ENCODE peak calls at places on chromosomes 4 and X, in four cellular contexts. I is HCT116, V is K562, A is HepG2. K is an unnamed sample.

GRCh38 chr4:39118034-39118658 is 56.1 kb downstream of the KLHL5 start:
- DNase-seq in V (no peak), I (no peak), A (peak; percentile 3), K (no peak)

GRCh38 chrX:144722307-144722706 is 525.0 kb upstream of the SPANXN1 start:
- DNase-seq in A (no peak), I (no peak), V (no peak), K (no peak)

GRCh38 chr4:7693237-7693608 is 246.4 kb downstream of the AFAP1 start:
- DNase-seq in V (no peak), I (no peak), A (no peak), K (no peak)

GRCh38 chr4:97953171-97953570 is 190.1 kb downstream of the STPG2 start:
- DNase-seq in A (no peak), V (no peak), I (no peak), K (no peak)

GRCh38 chr4:137070614-137071013 is 461.7 kb downstream of the PCDH18 start:
- DNase-seq in A (no peak), I (no peak), V (no peak), K (no peak)

GRCh38 chrX:47351706-47352105 is 18.7 kb upstream of the ZNF157 start:
- DNase-seq in I (no peak), V (no peak), A (no peak), K (no peak)

GRCh38 chr4:32148120-32148666 is 1428.0 kb downstream of the PCDH7 start:
- DNase-seq in A (no peak), I (no peak), V (no peak), K (no peak)

GRCh38 chrX:40864972-40865371 is 129.6 kb upstream of the MED14 start:
- DNase-seq in V (no peak), I (no peak), A (no peak), K (no peak)

DNA sequence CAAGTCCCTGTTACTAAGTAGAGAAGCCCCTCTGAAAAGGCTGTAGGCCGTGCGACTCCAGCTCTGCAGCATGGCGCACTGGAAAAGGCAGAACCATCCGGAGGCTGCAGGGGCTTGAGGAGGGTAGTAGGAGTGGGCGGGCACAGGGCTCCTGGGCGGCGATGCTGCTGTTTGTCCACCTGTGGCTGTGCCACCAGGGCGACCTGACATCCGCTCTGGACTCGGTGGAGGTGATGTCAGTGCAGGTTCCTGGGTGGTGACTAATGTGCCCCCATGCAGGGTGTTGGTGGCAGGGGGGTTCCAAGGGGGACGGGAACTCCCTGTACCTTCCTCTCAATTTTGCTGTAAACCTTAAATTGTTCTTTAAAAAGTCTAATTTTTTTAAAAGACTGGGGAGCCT is 58.3 kb downstream of the PCGF3 start:
- DNase-seq in A (no peak), I (no peak), V (no peak), K (no peak)
- H3K36me3 ChIP-seq in A (peaks cover 64% of the 10 kb centered on the region), I (peaks cover 34% of the 10 kb centered on the region), V (peaks cover 83% of the 10 kb centered on the region), K (peaks cover 2% of the 10 kb centered on the region)

GRCh38 chr4:184824081-184824775 is 1.5 kb downstream of the ACSL1 start:
- DNase-seq in I (no peak), V (no peak), A (no peak), K (no peak)

GRCh38 chr4:184826315-184827266 is 823 bp upstream of the ACSL1 start:
- DNase-seq in I (no peak), V (peak; percentile 46), A (no peak), K (no peak)

GRCh38 chr4:184824776-184825393 is 883 bp downstream of the ACSL1 start:
- DNase-seq in A (no peak), V (no peak), I (no peak), K (no peak)

GRCh38 chr4:184822356-184822755 is 3.4 kb downstream of the ACSL1 start:
- DNase-seq in I (no peak), V (no peak), A (no peak), K (no peak)

DNA sequence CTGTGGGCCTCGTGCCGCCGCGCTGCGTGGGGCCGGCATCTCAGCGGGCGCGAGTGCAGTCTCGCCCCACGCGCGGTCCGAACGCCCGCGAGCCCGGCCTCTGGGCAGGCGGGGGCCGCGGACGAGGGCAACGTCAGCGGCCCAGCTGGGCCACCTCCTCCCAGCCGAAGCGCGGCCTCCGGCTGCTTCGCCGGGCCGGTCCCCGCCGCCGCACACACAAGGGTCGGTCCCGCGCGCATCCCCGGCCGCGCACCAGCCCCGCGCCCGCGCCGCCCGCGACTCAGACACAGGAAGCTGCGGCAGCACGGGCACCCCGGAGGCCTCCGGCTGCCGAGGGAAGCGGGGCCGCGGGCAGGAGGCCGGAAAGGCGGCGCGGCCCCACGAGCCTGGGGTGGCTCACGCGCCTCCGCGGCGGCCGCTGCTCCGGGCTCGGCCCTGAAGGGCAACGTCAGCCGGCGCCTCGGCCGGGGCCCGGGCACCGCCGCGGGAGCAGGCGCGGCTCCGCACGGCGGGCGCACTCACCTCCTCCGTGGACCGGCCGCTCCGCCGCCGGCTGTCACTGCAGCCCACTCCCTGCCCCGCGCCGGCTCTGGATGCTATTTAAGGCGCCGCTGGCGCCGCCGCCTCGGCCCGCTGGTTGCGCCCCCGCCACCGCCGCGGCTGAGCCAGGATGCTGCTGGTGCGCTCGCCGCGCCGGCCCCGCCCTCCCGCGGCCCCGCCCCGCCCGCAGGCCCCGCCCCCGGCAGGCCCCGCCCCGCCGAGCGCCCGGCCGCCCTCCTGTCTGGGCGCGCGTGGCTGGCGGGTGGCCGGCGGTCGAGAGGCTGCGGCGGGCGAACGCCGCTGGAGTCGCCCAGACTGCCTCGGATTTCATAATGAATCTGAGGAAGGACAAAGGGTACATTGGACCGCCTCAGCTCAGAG is at the start of gene ACSL1:
- DNase-seq in I (no peak), V (peak; percentile 93), A (peak; percentile 39), K (no peak)
- TF ChIP-seq POLR2AphosphoS5 in I (peak; percentile 60), V (peak; percentile 41), A (no peak), K (no peak)

DNA sequence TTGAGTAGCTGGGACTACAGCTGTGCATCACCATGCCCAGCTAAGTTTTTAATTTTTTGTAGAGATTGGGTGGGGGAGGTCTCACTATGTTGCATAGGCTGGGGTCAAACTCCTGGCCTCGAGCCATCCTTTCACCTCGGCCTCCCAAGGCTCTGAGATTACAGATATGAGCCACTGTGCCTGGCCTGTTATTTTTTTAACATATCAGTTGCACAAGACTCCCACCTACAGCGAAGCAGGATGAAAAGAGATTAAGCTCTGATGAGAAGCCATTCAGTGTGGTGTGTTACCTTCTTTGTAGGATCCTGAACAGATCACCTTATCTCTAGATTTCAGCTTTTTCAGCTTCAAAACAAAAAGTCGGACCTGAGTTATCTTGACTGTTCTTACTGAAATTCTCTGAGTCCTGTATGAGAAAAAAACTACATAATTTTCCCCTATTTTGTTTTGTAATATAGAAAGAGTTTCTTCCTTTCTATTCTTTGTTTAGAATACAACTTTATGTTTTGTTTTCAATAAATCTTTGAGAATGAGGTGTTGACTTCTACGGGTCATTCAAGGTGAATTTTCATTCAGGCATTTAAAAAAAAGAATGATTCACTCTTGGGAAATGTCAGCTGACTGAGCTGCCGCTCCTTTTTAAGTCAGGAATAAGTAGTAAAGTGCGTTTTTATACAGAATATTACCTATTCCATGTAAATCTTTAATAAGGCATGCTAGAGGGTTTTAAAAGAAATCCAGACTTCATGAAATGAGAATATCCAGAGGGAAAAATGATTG is 134.6 kb downstream of the ARSF start:
- DNase-seq in V (no peak), I (no peak), A (no peak), K (no peak)
- TF ChIP-seq TCF7L2 in V (no peak), I (no peak), A (no peak), K (no peak)

DNA sequence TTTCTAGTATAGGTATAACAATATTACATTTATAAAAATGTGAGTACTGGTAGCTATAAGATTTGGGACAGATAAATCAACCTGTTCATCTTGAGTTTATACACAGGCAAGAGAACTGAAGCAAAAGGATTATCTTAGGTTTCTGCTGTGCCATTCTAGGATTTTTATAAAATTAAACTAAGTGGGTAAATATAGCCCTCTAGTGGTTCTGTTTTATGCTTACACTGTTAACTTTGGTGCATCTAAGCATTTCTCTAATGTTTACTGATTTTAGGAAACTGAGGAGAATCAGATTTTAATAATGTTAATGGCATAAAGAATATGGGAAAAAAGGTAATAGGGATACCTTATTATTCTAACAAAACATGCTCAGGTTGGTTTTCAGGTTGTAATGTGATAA is 1.1 kb upstream of the RRH start:
- DNase-seq in V (peak; percentile 19), A (no peak), I (no peak), K (no peak)
- H3K36me3 ChIP-seq in V (peaks cover 43% of the 10 kb centered on the region), A (peaks cover 20% of the 10 kb centered on the region), I (peaks cover 25% of the 10 kb centered on the region), K (peaks cover 25% of the 10 kb centered on the region)

DNA sequence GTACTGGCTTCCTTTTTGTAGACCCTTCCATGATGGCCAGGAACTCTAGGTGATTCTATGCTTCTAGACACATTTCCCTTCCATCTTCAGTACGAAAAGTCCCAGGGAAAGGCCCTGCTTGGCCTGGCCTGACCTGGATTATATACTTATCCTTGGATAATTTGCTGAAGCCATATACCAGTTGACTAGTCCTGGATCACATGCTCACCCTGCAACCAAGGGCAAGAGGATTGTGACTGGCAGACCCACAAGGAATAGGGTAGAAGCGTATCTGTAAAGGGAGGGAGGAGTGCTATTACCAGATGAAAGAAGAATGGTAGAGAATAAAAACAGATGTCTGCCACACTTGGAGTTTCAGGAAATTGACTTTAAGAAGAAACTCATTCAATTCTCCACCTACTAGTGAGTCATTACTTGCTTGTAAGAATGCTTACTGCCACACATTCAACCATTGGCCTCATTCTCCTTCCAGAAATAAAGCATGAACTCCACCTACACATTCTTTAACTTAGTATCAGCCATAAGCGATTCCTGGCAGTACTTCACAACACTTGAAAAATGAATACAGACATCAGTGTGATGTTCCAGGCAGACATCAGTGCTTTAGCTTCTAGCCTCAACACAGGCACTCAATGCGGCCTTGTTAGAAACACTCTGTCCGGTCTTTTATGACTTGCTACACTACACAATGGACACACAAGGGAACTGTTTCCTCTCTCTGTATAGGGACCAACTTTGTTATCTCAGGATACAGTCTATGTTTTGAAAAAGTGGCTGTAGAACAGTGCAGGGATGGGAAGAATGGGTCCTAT is 141.8 kb downstream of the CBR4 start:
- DNase-seq in A (no peak), V (no peak), I (no peak), K (no peak)
- TF ChIP-seq POLR2AphosphoS5 in A (no peak), V (no peak), I (no peak), K (no peak)

GRCh38 chr4:155761047-155761446 is 2.2 kb downstream of the GUCY1B1 start:
- DNase-seq in A (no peak), I (no peak), V (no peak), K (no peak)

GRCh38 chr4:155759372-155760252 is 791 bp downstream of the GUCY1B1 start:
- DNase-seq in I (no peak), V (peak; percentile 10), A (no peak), K (no peak)

GRCh38 chr4:155758500-155759371 is at the start of gene GUCY1B1:
- DNase-seq in V (peak; percentile 43), I (no peak), A (no peak), K (no peak)

GRCh38 chr4:155761916-155762315 is 3.1 kb downstream of the GUCY1B1 start:
- DNase-seq in V (no peak), I (no peak), A (no peak), K (no peak)

DNA sequence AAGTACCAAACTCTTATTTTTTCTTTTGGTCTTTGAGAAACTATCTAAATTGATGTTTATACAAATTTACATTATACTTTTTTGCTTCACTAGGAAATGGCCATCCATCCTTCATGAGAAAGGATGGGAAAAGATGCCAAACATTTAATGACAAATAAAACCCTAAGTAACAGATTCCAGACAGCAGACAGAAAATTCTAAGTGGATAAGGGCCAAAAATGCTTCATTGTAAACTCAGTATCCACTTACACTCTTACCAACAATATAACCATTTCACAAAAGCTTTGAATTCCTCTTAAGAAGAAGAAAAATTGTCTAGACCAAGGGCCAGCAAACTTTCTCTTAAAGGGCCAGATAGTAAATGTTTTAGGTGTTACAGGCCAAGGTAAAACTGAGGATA is 3.5 kb downstream of the GUCY1B1 start:
- DNase-seq in V (no peak), I (no peak), A (no peak), K (no peak)
- TF ChIP-seq TCF7L2 in V (no peak), I (no peak), A (no peak), K (no peak)

GRCh38 chr4:55438314-55438713 is 42.6 kb downstream of the TMEM165 start:
- DNase-seq in V (no peak), I (no peak), A (peak; percentile 75), K (no peak)
- H3K36me3 ChIP-seq in V (peaks cover 82% of the 10 kb centered on the region), I (peaks cover 43% of the 10 kb centered on the region), A (peaks cover 45% of the 10 kb centered on the region), K (peaks cover 20% of the 10 kb centered on the region)